ENCODE peak calls at places on chromosomes 1 and 21, in eight cellular contexts. D is body of pancreas, A is tibial artery, N is cardiac muscle cell, L is hepatocyte, S is breast epithelium, R is aorta, U is upper lobe of right lung. W is an unnamed sample. For H3K36me3 and H3K4me1, the result is how much of the 10 kb centered on the place peaks cover.

GRCh38 chr1:29984544-29985375 is 738.6 kb downstream of the MATN1 start:
- DNase-seq in R (no peak), N (no peak), D (no peak), U (no peak), S (no peak), A (no peak), L (peak), W (peak)

GRCh38 chr21:39538453-39539042 is 74.2 kb upstream of the B3GALT5 start:
- DNase-seq in R (no peak), D (no peak), A (no peak), L (no peak), N (no peak), S (no peak), U (no peak), W (no peak)

GRCh38 chr1:36991551-36991950 is 42.8 kb downstream of the GRIK3 start:
- DNase-seq in L (no peak), S (peak), A (no peak), R (no peak), D (no peak), N (no peak), U (no peak), W (no peak)

GRCh38 chr1:232788235-232788872 is 16.9 kb upstream of the MAP10 start:
- DNase-seq in D (no peak), U (no peak), L (no peak), S (no peak), R (no peak), A (no peak), N (no peak), W (peak)

GRCh38 chr1:93715529-93716126 is 34.0 kb upstream of the BCAR3 start:
- DNase-seq in L (no peak), A (no peak), R (no peak), S (no peak), D (no peak), N (peak), U (peak), W (no peak)

GRCh38 chr1:185926562-185926961 is 192.4 kb downstream of the HMCN1 start:
- DNase-seq in L (no peak), S (no peak), D (no peak), U (no peak), N (no peak), R (no peak), A (no peak), W (no peak)

GRCh38 chr1:39826583-39826982 is 37.9 kb upstream of the BMP8B start:
- DNase-seq in L (no peak), A (no peak), D (no peak), U (no peak), S (no peak), N (no peak), R (no peak), W (no peak)

GRCh38 chr1:216749219-216749618 is 26.0 kb upstream of the ESRRG start:
- DNase-seq in D (no peak), N (no peak), S (no peak), R (no peak), U (no peak), A (no peak), L (no peak), W (no peak)

GRCh38 chr1:56825436-56825835 is 6.2 kb upstream of the FYB2 start:
- DNase-seq in L (no peak), D (no peak), A (no peak), S (no peak), N (no peak), U (no peak), R (no peak), W (no peak)

GRCh38 chr1:223504741-223505140 is 111.5 kb downstream of the CCDC185 start:
- DNase-seq in A (peak), R (no peak), L (no peak), N (no peak), D (peak), U (no peak), S (no peak), W (no peak)

GRCh38 chr1:45016090-45016697 is 4.1 kb downstream of the UROD start:
- DNase-seq in N (no peak), L (no peak), A (no peak), U (no peak), R (no peak), S (no peak), D (no peak), W (no peak)

GRCh38 chr1:27137022-27137542 is 17.8 kb downstream of the SLC9A1 start:
- DNase-seq in D (no peak), U (peak), L (no peak), R (no peak), A (no peak), S (peak), N (no peak), W (peak)

GRCh38 chr1:186503210-186503609 is 42.3 kb upstream of the PDC start:
- DNase-seq in L (no peak), S (no peak), A (no peak), D (no peak), N (no peak), U (no peak), R (no peak), W (no peak)

GRCh38 chr1:27363766-27364695 is 2.7 kb downstream of the MAP3K6 start:
- DNase-seq in A (no peak), N (no peak), R (no peak), S (no peak), D (no peak), L (no peak), U (peak), W (no peak)

GRCh38 chr1:98496246-98496995 is 165.1 kb upstream of the SNX7 start:
- DNase-seq in N (no peak), S (no peak), R (no peak), A (no peak), L (no peak), D (no peak), U (no peak), W (no peak)

GRCh38 chr1:246450485-246451251 is 56.4 kb downstream of the SMYD3 start:
- DNase-seq in D (no peak), L (peak), S (no peak), U (no peak), R (no peak), A (no peak), N (peak), W (no peak)

GRCh38 chr1:117828206-117828605 is 101.2 kb downstream of the GDAP2 start:
- DNase-seq in S (no peak), D (peak), U (no peak), L (peak), A (peak), R (peak), N (peak), W (no peak)

GRCh38 chr1:14090062-14090461 is 390.1 kb downstream of the PRDM2 start:
- DNase-seq in S (no peak), A (no peak), D (no peak), N (no peak), L (no peak), R (no peak), U (no peak), W (no peak)

GRCh38 chr1:84973493-84974334 is 23.2 kb downstream of the MCOLN2 start:
- DNase-seq in D (no peak), A (no peak), L (no peak), N (no peak), S (no peak), U (no peak), R (no peak), W (no peak)

GRCh38 chr1:168513656-168514404 is 30.0 kb downstream of the XCL2 start:
- DNase-seq in U (no peak), S (no peak), D (no peak), A (no peak), L (no peak), N (no peak), R (no peak), W (no peak)

GRCh38 chr1:18341291-18342058 is 139.3 kb upstream of the KLHDC7A start:
- DNase-seq in R (no peak), S (no peak), N (no peak), A (no peak), U (no peak), D (no peak), L (no peak), W (no peak)

GRCh38 chr1:8989821-8990220 is 36.4 kb downstream of the SLC2A7 start:
- DNase-seq in U (no peak), N (no peak), S (no peak), A (no peak), D (no peak), R (no peak), L (no peak), W (no peak)

GRCh38 chr1:247854899-247855545 is 2.0 kb upstream of the TRIM58 start:
- DNase-seq in N (no peak), D (no peak), A (no peak), L (no peak), S (no peak), R (no peak), U (no peak), W (no peak)

GRCh38 chr1:65751961-65752360 is 40.7 kb upstream of the PDE4B start:
- DNase-seq in U (no peak), N (no peak), L (no peak), A (no peak), D (no peak), R (no peak), S (no peak), W (no peak)

GRCh38 chr1:30768830-30769718 is 11.5 kb upstream of the LAPTM5 start:
- DNase-seq in R (no peak), A (no peak), N (no peak), U (no peak), L (no peak), S (no peak), D (no peak), W (peak)

GRCh38 chr1:167629681-167630567 is at the start of gene RCSD1:
- DNase-seq in U (peak), S (no peak), R (peak), L (no peak), A (no peak), D (no peak), N (peak), W (peak)

GRCh38 chr1:26999440-26999987 is 6.0 kb downstream of the TRNP1 start:
- DNase-seq in R (peak), U (peak), D (peak), N (peak), L (peak), A (peak), S (peak), W (peak)

GRCh38 chr1:45326627-45327591 is at the start of gene HPDL:
- DNase-seq in R (peak), A (peak), N (peak), L (peak), U (peak), S (no peak), D (peak), W (peak)

GRCh38 chr1:184189361-184189760 is 137.8 kb downstream of the TSEN15 start:
- DNase-seq in U (no peak), S (no peak), R (no peak), N (no peak), D (no peak), A (no peak), L (no peak), W (no peak)

GRCh38 chr1:108540977-108541376 is 18.9 kb upstream of the EEIG2 start:
- DNase-seq in R (no peak), N (no peak), S (no peak), L (no peak), D (no peak), U (no peak), A (no peak), W (no peak)

GRCh38 chr21:21624674-21625073 is 626.5 kb downstream of the NCAM2 start:
- DNase-seq in S (no peak), N (no peak), L (no peak), D (no peak), U (no peak), A (no peak), R (no peak), W (no peak)

GRCh38 chr1:23451452-23451851 is 26.9 kb upstream of the TCEA3 start:
- DNase-seq in U (no peak), A (no peak), R (no peak), D (no peak), S (no peak), N (no peak), L (no peak), W (no peak)
- H3K36me3 ChIP-seq in U (under half), A (under half), R (under half), D (under half), S (under half), N (under half), L (under half), W (under half)

GRCh38 chr1:88877911-88878310 is 13.5 kb downstream of the GTF2B start:
- DNase-seq in U (no peak), L (no peak), A (no peak), R (no peak), N (no peak), D (no peak), S (no peak), W (no peak)
- H3K4me1 ChIP-seq in U (under half), L (under half), A (under half), R (under half), N (under half), D (under half), S (under half), W (under half)

DNA sequence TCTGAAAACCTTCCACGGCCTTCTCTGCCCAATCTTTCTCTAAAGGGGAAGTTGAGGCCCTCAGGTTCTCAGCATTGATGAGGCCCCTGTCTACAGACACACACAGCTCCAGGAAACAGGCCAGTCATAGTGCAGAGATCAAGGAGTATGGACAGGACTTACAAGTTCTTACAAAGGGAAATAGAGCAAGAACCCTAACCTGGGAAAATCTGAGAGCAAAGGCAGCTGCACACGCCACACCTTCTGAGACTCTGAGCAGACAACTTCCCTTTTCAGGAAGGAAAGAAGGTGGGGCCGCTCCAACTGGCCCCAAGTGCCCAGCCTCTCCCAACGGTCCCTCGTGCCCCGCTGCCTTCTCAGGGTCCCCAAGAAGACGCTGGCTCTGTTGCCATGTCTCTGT is 3.6 kb downstream of the NOC2L start:
- DNase-seq in D (no peak), L (no peak), N (no peak), U (no peak), S (no peak), R (no peak), A (no peak), W (no peak)
- H3K36me3 ChIP-seq in D (under half), L (under half), N (under half), U (half or more), S (under half), R (under half), A (half or more), W (under half)

GRCh38 chr1:87869563-87869962 is 540.9 kb downstream of the LMO4 start:
- DNase-seq in A (no peak), D (no peak), L (peak), U (no peak), N (no peak), S (no peak), R (no peak), W (no peak)
- H3K4me1 ChIP-seq in A (under half), D (under half), L (under half), U (under half), N (under half), S (under half), R (under half), W (under half)

GRCh38 chr1:171790318-171790717 is 8.9 kb downstream of the METTL13 start:
- DNase-seq in L (no peak), R (no peak), S (no peak), A (no peak), D (no peak), U (no peak), N (no peak), W (no peak)
- H3K36me3 ChIP-seq in L (under half), R (under half), S (under half), A (half or more), D (under half), U (half or more), N (half or more), W (under half)